ENCODE peak calls at places on chromosomes 7 and 10, in four cellular contexts. R, F, U and Q are unnamed samples.

GRCh38 chr10:44934416-44935200 is 23.5 kb downstream of the TMEM72 start:
- DNase-seq in R (no peak), F (no peak), U (no peak), Q (no peak)

GRCh38 chr7:12570148-12570528 is 382 bp upstream of the SCIN start:
- DNase-seq in R (peak; percentile 49), F (peak; percentile 34), U (peak; percentile 38), Q (no peak)

GRCh38 chr10:12042409-12042796 is 206 bp downstream of the UPF2 start:
- DNase-seq in R (peak; percentile 27), F (no peak), U (no peak), Q (peak; percentile 54)

GRCh38 chr10:89219512-89220218 is 12.5 kb upstream of the CH25H start:
- DNase-seq in R (no peak), F (no peak), U (no peak), Q (no peak)

GRCh38 chr10:4345842-4346241 is 480.2 kb upstream of the AKR1E2 start:
- DNase-seq in R (no peak), F (no peak), U (no peak), Q (no peak)

GRCh38 chr10:121240011-121240410 is 358.2 kb downstream of the FGFR2 start:
- DNase-seq in R (no peak), F (no peak), U (no peak), Q (no peak)

GRCh38 chr7:44801890-44802289 is 5.4 kb downstream of the PPIA start:
- DNase-seq in R (no peak), F (no peak), U (no peak), Q (no peak)

GRCh38 chr7:146701166-146701565 is 584.6 kb downstream of the CNTNAP2 start:
- DNase-seq in R (no peak), F (peak; percentile 42), U (no peak), Q (no peak)

GRCh38 chr7:13987395-13987794 is 2.1 kb downstream of the ETV1 start:
- DNase-seq in R (no peak), F (no peak), U (no peak), Q (no peak)

GRCh38 chr7:139572704-139573395 is 49.4 kb downstream of the CLEC2L start:
- DNase-seq in R (no peak), F (no peak), U (no peak), Q (no peak)

GRCh38 chr7:51080622-51081269 is 235.9 kb downstream of the COBL start:
- DNase-seq in R (peak; percentile 96), F (peak; percentile 88), U (no peak), Q (no peak)

GRCh38 chr10:96118604-96119450 is 11.3 kb upstream of the ZNF518A start:
- DNase-seq in R (no peak), F (no peak), U (no peak), Q (peak; percentile 73)

GRCh38 chr10:44384601-44385422 is at the start of gene CXCL12:
- DNase-seq in R (peak; percentile 79), F (peak; percentile 74), U (peak; percentile 64), Q (peak; percentile 31)

GRCh38 chr7:95840953-95841950 is 68.9 kb downstream of the DYNC1I1 start:
- DNase-seq in R (peak; percentile 79), F (peak; percentile 31), U (no peak), Q (peak; percentile 26)

GRCh38 chr10:75408911-75409885 is 7.6 kb upstream of the ZNF503 start:
- DNase-seq in R (peak; percentile 79), F (peak; percentile 85), U (peak; percentile 82), Q (peak; percentile 88)

GRCh38 chr7:96361116-96361857 is 39.4 kb upstream of the SLC25A13 start:
- DNase-seq in R (no peak), F (no peak), U (no peak), Q (no peak)

GRCh38 chr10:18665815-18666558 is 6.8 kb downstream of the ARL5B start:
- DNase-seq in R (no peak), F (no peak), U (no peak), Q (no peak)

GRCh38 chr7:36227223-36227622 is 74.2 kb downstream of the EEPD1 start:
- DNase-seq in R (peak; percentile 23), F (no peak), U (no peak), Q (no peak)

GRCh38 chr10:69065406-69066361 is 22.2 kb upstream of the SRGN start:
- DNase-seq in R (no peak), F (no peak), U (no peak), Q (no peak)

GRCh38 chr7:46356365-46356764 is 435.3 kb upstream of the IGFBP3 start:
- DNase-seq in R (no peak), F (no peak), U (peak; percentile 32), Q (no peak)

GRCh38 chr7:139728203-139728602 is 49.6 kb downstream of the HIPK2 start:
- DNase-seq in R (no peak), F (no peak), U (no peak), Q (no peak)

GRCh38 chr7:44561481-44561880 is 12.2 kb downstream of the DDX56 start:
- DNase-seq in R (no peak), F (no peak), U (no peak), Q (no peak)

GRCh38 chr10:88184543-88185297 is 321.3 kb downstream of the PTEN start:
- DNase-seq in R (no peak), F (no peak), U (no peak), Q (no peak)

GRCh38 chr10:63521389-63522128 is at the start of gene REEP3:
- DNase-seq in R (peak; percentile 91), F (peak; percentile 95), U (peak; percentile 66), Q (peak; percentile 86)

GRCh38 chr7:106643189-106643588 is 17.8 kb downstream of the CCDC71L start:
- DNase-seq in R (no peak), F (no peak), U (no peak), Q (no peak)

GRCh38 chr10:97969538-97969937 is 60.9 kb downstream of the CRTAC1 start:
- DNase-seq in R (no peak), F (no peak), U (no peak), Q (no peak)

GRCh38 chr7:71972513-71972912 is 439.6 kb downstream of the CALN1 start:
- DNase-seq in R (no peak), F (no peak), U (no peak), Q (no peak)

GRCh38 chr10:75202321-75203096 is 8.1 kb upstream of the VDAC2 start:
- DNase-seq in R (no peak), F (no peak), U (no peak), Q (no peak)

GRCh38 chr10:26841733-26842317 is 18.9 kb downstream of the ABI1 start:
- DNase-seq in R (no peak), F (no peak), U (no peak), Q (no peak)

GRCh38 chr10:46548781-46549090 is 7.7 kb downstream of the GPRIN2 start:
- DNase-seq in R (no peak), F (no peak), U (no peak), Q (no peak)

GRCh38 chr10:46550076-46550790 is 6.2 kb downstream of the GPRIN2 start:
- DNase-seq in R (no peak), F (no peak), U (peak; percentile 14), Q (peak; percentile 43)

GRCh38 chr10:46547881-46548780 is 8.3 kb downstream of the GPRIN2 start:
- DNase-seq in R (no peak), F (no peak), U (peak; percentile 8), Q (peak; percentile 42)

GRCh38 chr10:46550795-46551700 is 5.4 kb downstream of the GPRIN2 start:
- DNase-seq in R (no peak), F (no peak), U (no peak), Q (peak; percentile 45)

DNA sequence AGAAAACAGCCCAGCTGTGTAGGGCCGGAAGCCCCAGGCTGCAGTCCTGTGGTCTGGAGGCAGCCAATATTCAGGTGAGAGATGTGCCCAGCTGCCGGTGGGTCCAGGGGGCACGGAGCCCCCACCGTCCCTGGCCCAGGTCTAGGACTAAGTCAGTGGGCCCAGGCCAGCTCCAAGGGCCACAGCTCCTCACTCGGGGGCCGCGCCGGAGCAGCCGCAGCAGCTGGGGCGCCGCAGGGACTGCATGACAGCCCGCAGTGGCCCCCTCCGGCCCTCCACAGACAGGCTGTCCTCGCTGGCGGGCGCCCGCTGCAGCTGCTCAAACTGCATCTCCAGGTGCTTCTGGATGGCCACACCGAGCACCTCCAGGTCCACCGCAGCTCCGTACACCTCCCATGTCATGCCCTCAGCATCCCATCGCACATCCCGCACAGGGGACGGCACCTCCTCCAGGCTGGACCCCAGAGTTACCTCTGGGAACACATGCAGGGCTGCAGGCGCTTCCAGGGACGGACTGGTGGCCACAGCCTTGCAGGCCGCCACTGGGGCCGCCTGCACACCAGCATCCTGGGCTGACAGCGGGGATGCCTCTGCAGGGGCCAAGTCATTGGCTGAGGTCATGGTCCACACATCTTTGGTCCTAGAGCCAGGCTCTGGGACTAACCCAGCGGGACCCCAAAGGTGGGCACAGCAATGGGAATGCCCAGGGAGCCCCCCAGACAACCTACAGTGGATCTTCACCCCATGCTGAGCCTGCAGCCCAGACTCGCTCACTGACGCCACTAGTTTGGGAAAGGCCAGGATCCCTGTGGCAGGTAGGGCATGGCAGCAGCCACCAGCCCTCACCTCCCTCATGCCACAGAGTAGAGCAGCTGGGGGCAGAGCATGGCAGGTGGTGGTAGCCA is 7.0 kb downstream of the GPRIN2 start:
- DNase-seq in R (no peak), F (no peak), U (peak; percentile 13), Q (no peak)
- H3K4me1 ChIP-seq in R (peaks cover 4% of the 10 kb centered on the region), F (no peaks in the 10 kb centered on the region), U (no peaks in the 10 kb centered on the region), Q (peaks cover 38% of the 10 kb centered on the region)

DNA sequence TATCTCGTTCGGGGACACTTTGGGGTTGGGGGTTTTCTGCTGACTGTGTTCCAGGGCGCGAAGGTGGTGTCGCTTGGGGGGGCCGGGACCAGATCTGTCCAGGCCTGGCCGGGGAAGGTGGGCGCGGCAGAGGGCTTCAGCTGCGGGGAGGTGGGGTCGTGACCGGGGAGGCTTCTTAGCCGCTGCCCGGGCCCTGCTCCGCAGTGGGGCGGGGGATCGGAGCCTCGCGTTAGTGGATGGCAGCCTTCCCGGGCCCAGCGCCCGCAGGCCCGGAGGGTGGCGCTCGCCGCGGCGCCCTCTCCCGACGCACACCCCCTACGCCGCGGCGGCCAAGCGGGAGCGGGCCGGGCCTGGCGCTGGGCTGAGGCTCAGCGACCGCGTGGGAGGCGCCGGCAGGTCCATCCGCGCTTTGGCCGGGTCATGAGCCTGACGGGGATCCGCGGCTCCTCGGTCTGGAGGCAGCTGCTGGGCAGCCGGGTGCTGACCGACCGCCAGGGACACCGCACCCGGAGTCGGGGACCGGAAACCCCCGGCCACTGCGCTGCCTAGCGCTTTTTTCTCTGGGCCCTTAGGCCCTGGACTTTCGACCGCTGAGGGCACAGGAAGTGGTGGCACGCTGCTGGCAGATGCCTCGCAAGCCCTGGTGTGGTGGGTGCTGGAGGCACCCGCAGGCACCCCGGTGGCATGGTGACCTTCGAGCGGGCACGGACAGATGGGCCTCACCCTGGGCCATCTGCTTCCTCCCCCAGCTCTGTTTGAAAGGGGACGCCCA is 1.2 kb downstream of the AGAP3 start:
- DNase-seq in R (no peak), F (peak; percentile 69), U (peak; percentile 79), Q (peak; percentile 70)
- TF ChIP-seq CTCF in R (no peak), F (peak; percentile 44), U (peak; percentile 35), Q (no peak)

DNA sequence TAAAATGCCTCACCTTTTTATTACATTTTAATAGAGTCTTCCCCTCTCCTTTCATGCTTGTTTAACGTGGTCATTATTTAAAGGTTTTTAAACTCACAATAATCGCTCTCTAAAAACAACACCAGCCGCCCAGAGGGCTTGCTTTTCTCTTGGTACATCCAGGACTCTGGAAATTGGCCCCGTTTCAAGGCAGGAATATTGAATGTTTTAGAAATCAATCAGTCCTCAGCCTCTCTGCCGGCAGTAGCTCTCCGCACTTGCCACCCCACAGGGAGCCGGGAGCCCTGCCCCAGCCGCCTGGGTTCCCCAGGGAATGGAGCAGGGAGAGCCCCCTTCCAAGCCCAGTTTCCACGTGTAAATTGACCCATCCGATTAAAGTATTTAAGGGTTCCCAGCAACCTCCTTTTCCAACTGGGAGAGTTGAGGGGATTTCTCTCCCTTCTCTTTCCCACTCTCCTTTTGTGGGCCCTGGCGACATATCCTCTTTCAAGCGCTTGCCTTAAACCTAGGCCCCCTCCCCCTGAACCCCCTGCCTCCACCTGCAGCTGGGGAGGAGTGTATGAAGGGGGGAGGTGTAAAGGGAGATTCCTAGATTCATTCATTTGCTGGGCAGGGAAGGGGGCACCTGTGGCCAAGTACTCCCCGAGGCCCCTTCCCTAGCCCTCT is 1.9 kb downstream of the FGF8 start:
- DNase-seq in R (peak; percentile 50), F (peak; percentile 44), U (no peak), Q (no peak)
- H3K4me3 ChIP-seq in R (peak overlapping the region; percentile 57), F (peak overlapping the region; percentile 59), U (no peak overlapping the region), Q (no peak overlapping the region)

GRCh38 chr10:77889277-77889903 is 37.2 kb downstream of the DLG5 start:
- DNase-seq in R (peak; percentile 87), F (peak; percentile 88), U (peak; percentile 87), Q (peak; percentile 95)
- H3K4me1 ChIP-seq in R (peaks cover 56% of the 10 kb centered on the region), F (peaks cover 59% of the 10 kb centered on the region), U (peaks cover 42% of the 10 kb centered on the region), Q (peaks cover 35% of the 10 kb centered on the region)